ENCODE peak calls at places on chromosomes 7 and 10, in ten cellular contexts. One of them, this sample, is unnamed.
A peak's percentile ranks its signal among the peaks of the same experiment; 100 is the strongest.

GRCh38 chr10:89373916-89374711 is 3.7 kb upstream of the IFIT1B start:
- DNase-seq in astrocyte: peak; percentile 96
- DNase-seq in AG10803: peak; percentile 99
- DNase-seq in Calu3: peak; percentile 53
- DNase-seq in body of pancreas: peak; percentile 95
- DNase-seq in AG04450: no peak
- DNase-seq in tibial nerve: peak; percentile 84
- DNase-seq in hepatocyte: peak; percentile 69
- DNase-seq in cardiac muscle cell: no peak
- DNase-seq in psoas muscle: peak; percentile 86
- DNase-seq in this sample: no peak

GRCh38 chr10:49598986-49599385 is 11.1 kb upstream of the SLC18A3 start:
- DNase-seq in astrocyte: no peak
- DNase-seq in AG10803: no peak
- DNase-seq in Calu3: no peak
- DNase-seq in body of pancreas: no peak
- DNase-seq in AG04450: no peak
- DNase-seq in tibial nerve: no peak
- DNase-seq in hepatocyte: no peak
- DNase-seq in cardiac muscle cell: no peak
- DNase-seq in psoas muscle: no peak
- DNase-seq in this sample: peak; percentile 1

GRCh38 chr10:78850611-78851010 is 218.2 kb upstream of the ZMIZ1 start:
- DNase-seq in astrocyte: no peak
- DNase-seq in AG10803: no peak
- DNase-seq in Calu3: no peak
- DNase-seq in body of pancreas: no peak
- DNase-seq in AG04450: no peak
- DNase-seq in tibial nerve: no peak
- DNase-seq in hepatocyte: no peak
- DNase-seq in cardiac muscle cell: no peak
- DNase-seq in psoas muscle: no peak
- DNase-seq in this sample: no peak

GRCh38 chr10:51705774-51706173 is 6.4 kb upstream of the CSTF2T start:
- DNase-seq in astrocyte: no peak
- DNase-seq in AG10803: peak; percentile 60
- DNase-seq in Calu3: no peak
- DNase-seq in body of pancreas: no peak
- DNase-seq in AG04450: no peak
- DNase-seq in tibial nerve: no peak
- DNase-seq in hepatocyte: no peak
- DNase-seq in cardiac muscle cell: no peak
- DNase-seq in psoas muscle: no peak
- DNase-seq in this sample: no peak

GRCh38 chr7:128121731-128122576 is 90.7 kb upstream of the LRRC4 start:
- DNase-seq in astrocyte: no peak
- DNase-seq in AG10803: peak; percentile 16
- DNase-seq in Calu3: no peak
- DNase-seq in body of pancreas: no peak
- DNase-seq in AG04450: no peak
- DNase-seq in tibial nerve: no peak
- DNase-seq in hepatocyte: no peak
- DNase-seq in cardiac muscle cell: no peak
- DNase-seq in psoas muscle: peak; percentile 74
- DNase-seq in this sample: no peak

GRCh38 chr10:1127629-1128028 is 71.4 kb downstream of the WDR37 start:
- DNase-seq in astrocyte: no peak
- DNase-seq in AG10803: no peak
- DNase-seq in Calu3: no peak
- DNase-seq in body of pancreas: no peak
- DNase-seq in AG04450: no peak
- DNase-seq in tibial nerve: no peak
- DNase-seq in hepatocyte: no peak
- DNase-seq in cardiac muscle cell: no peak
- DNase-seq in psoas muscle: no peak
- DNase-seq in this sample: no peak

GRCh38 chr7:40659231-40659630 is 524.4 kb downstream of the SUGCT start:
- DNase-seq in astrocyte: no peak
- DNase-seq in AG10803: peak; percentile 68
- DNase-seq in Calu3: no peak
- DNase-seq in body of pancreas: no peak
- DNase-seq in AG04450: no peak
- DNase-seq in tibial nerve: no peak
- DNase-seq in hepatocyte: no peak
- DNase-seq in cardiac muscle cell: no peak
- DNase-seq in psoas muscle: no peak
- DNase-seq in this sample: no peak

GRCh38 chr10:66550351-66550750 is 375.5 kb upstream of the LRRTM3 start:
- DNase-seq in astrocyte: no peak
- DNase-seq in AG10803: no peak
- DNase-seq in Calu3: no peak
- DNase-seq in body of pancreas: no peak
- DNase-seq in AG04450: no peak
- DNase-seq in tibial nerve: no peak
- DNase-seq in hepatocyte: no peak
- DNase-seq in cardiac muscle cell: no peak
- DNase-seq in psoas muscle: no peak
- DNase-seq in this sample: no peak

GRCh38 chr10:109959571-109960145 is 36.3 kb upstream of the XPNPEP1 start:
- DNase-seq in astrocyte: no peak
- DNase-seq in AG10803: no peak
- DNase-seq in Calu3: no peak
- DNase-seq in body of pancreas: no peak
- DNase-seq in AG04450: no peak
- DNase-seq in tibial nerve: no peak
- DNase-seq in hepatocyte: no peak
- DNase-seq in cardiac muscle cell: no peak
- DNase-seq in psoas muscle: no peak
- DNase-seq in this sample: no peak

GRCh38 chr7:83359108-83359507 is 196.4 kb upstream of the PCLO start:
- DNase-seq in astrocyte: no peak
- DNase-seq in AG10803: no peak
- DNase-seq in Calu3: no peak
- DNase-seq in body of pancreas: no peak
- DNase-seq in AG04450: no peak
- DNase-seq in tibial nerve: no peak
- DNase-seq in hepatocyte: no peak
- DNase-seq in cardiac muscle cell: no peak
- DNase-seq in psoas muscle: no peak
- DNase-seq in this sample: no peak

GRCh38 chr7:111954474-111955311 is 251.5 kb downstream of the DOCK4 start:
- DNase-seq in astrocyte: no peak
- DNase-seq in AG10803: no peak
- DNase-seq in Calu3: no peak
- DNase-seq in body of pancreas: no peak
- DNase-seq in AG04450: no peak
- DNase-seq in tibial nerve: no peak
- DNase-seq in hepatocyte: no peak
- DNase-seq in cardiac muscle cell: no peak
- DNase-seq in psoas muscle: no peak
- DNase-seq in this sample: no peak

GRCh38 chr7:116953372-116953726 is at the start of gene ST7:
- DNase-seq in astrocyte: peak; percentile 60
- DNase-seq in AG10803: peak; percentile 63
- DNase-seq in Calu3: peak; percentile 66
- DNase-seq in body of pancreas: peak; percentile 75
- DNase-seq in AG04450: no peak
- DNase-seq in tibial nerve: no peak
- DNase-seq in hepatocyte: peak; percentile 82
- DNase-seq in cardiac muscle cell: peak; percentile 69
- DNase-seq in psoas muscle: peak; percentile 86
- DNase-seq in this sample: peak; percentile 66

GRCh38 chr7:69640925-69641594 is 42.8 kb downstream of the AUTS2 start:
- DNase-seq in astrocyte: no peak
- DNase-seq in AG10803: no peak
- DNase-seq in Calu3: no peak
- DNase-seq in body of pancreas: no peak
- DNase-seq in AG04450: no peak
- DNase-seq in tibial nerve: no peak
- DNase-seq in hepatocyte: no peak
- DNase-seq in cardiac muscle cell: no peak
- DNase-seq in psoas muscle: no peak
- DNase-seq in this sample: no peak

GRCh38 chr7:130909881-130910672 is 176.1 kb upstream of the KLF14 start:
- DNase-seq in astrocyte: peak; percentile 78
- DNase-seq in AG10803: no peak
- DNase-seq in Calu3: no peak
- DNase-seq in body of pancreas: no peak
- DNase-seq in AG04450: no peak
- DNase-seq in tibial nerve: no peak
- DNase-seq in hepatocyte: no peak
- DNase-seq in cardiac muscle cell: no peak
- DNase-seq in psoas muscle: no peak
- DNase-seq in this sample: no peak

GRCh38 chr7:106140406-106141173 is 28.5 kb upstream of the SYPL1 start:
- DNase-seq in astrocyte: no peak
- DNase-seq in AG10803: no peak
- DNase-seq in Calu3: no peak
- DNase-seq in body of pancreas: no peak
- DNase-seq in AG04450: no peak
- DNase-seq in tibial nerve: no peak
- DNase-seq in hepatocyte: no peak
- DNase-seq in cardiac muscle cell: no peak
- DNase-seq in psoas muscle: no peak
- DNase-seq in this sample: no peak

GRCh38 chr7:50781371-50781770 is 1.3 kb downstream of the GRB10 start:
- DNase-seq in astrocyte: no peak
- DNase-seq in AG10803: no peak
- DNase-seq in Calu3: no peak
- DNase-seq in body of pancreas: peak; percentile 62
- DNase-seq in AG04450: no peak
- DNase-seq in tibial nerve: no peak
- DNase-seq in hepatocyte: no peak
- DNase-seq in cardiac muscle cell: no peak
- DNase-seq in psoas muscle: no peak
- DNase-seq in this sample: no peak

GRCh38 chr10:7788640-7789335 is 811 bp downstream of the ATP5F1C start:
- DNase-seq in astrocyte: no peak
- DNase-seq in AG10803: no peak
- DNase-seq in Calu3: peak; percentile 20
- DNase-seq in body of pancreas: peak; percentile 26
- DNase-seq in AG04450: no peak
- DNase-seq in tibial nerve: no peak
- DNase-seq in hepatocyte: peak; percentile 38
- DNase-seq in cardiac muscle cell: peak; percentile 52
- DNase-seq in psoas muscle: no peak
- DNase-seq in this sample: no peak

GRCh38 chr7:143434660-143435059 is 8.6 kb upstream of the TAS2R60 start:
- DNase-seq in astrocyte: no peak
- DNase-seq in AG10803: peak; percentile 85
- DNase-seq in Calu3: peak; percentile 49
- DNase-seq in body of pancreas: peak; percentile 23
- DNase-seq in AG04450: no peak
- DNase-seq in tibial nerve: no peak
- DNase-seq in hepatocyte: no peak
- DNase-seq in cardiac muscle cell: no peak
- DNase-seq in psoas muscle: peak; percentile 77
- DNase-seq in this sample: no peak

GRCh38 chr10:27783660-27784059 is 38.0 kb upstream of the MKX start:
- DNase-seq in astrocyte: peak; percentile 51
- DNase-seq in AG10803: peak; percentile 43
- DNase-seq in Calu3: peak; percentile 59
- DNase-seq in body of pancreas: no peak
- DNase-seq in AG04450: peak; percentile 11
- DNase-seq in tibial nerve: no peak
- DNase-seq in hepatocyte: peak; percentile 36
- DNase-seq in cardiac muscle cell: peak; percentile 34
- DNase-seq in psoas muscle: no peak
- DNase-seq in this sample: no peak
- TF ChIP-seq CTCF in astrocyte: peak; percentile 57
- TF ChIP-seq CTCF in AG10803: peak; percentile 51
- TF ChIP-seq CTCF in Calu3: peak; percentile 40
- TF ChIP-seq CTCF in body of pancreas: peak; percentile 19
- TF ChIP-seq CTCF in AG04450: peak; percentile 60
- TF ChIP-seq CTCF in tibial nerve: peak; percentile 9
- TF ChIP-seq CTCF in hepatocyte: peak; percentile 38
- TF ChIP-seq CTCF in cardiac muscle cell: no peak
- TF ChIP-seq CTCF in psoas muscle: peak; percentile 11
- TF ChIP-seq CTCF in this sample: no peak

DNA sequence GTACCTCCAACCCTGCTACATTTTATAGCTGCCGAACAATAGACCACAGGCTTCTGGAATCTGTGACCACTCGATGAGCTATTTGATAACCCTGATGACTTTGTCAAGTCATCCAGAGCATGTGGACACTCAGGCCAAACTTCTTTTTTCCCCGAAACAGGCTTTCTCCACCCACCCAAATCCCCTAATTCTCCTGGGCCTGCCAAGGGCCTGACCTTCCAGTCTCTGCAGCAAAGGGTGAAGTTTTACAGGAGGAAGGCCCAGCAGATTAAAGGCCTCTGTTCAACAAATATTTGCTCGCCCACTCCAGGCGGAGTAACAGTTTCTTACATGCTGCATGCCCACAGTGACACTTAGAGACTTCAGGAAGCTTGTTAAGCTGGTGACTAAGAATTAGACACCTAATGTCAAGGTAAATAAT is 2.0 kb downstream of the JCAD start:
- DNase-seq in astrocyte: peak; percentile 29
- DNase-seq in AG10803: peak; percentile 47
- DNase-seq in Calu3: no peak
- DNase-seq in body of pancreas: no peak
- DNase-seq in AG04450: no peak
- DNase-seq in tibial nerve: no peak
- DNase-seq in hepatocyte: no peak
- DNase-seq in cardiac muscle cell: no peak
- DNase-seq in psoas muscle: no peak
- DNase-seq in this sample: no peak
- TF ChIP-seq CTCF in astrocyte: no peak
- TF ChIP-seq CTCF in AG10803: no peak
- TF ChIP-seq CTCF in Calu3: no peak
- TF ChIP-seq CTCF in body of pancreas: no peak
- TF ChIP-seq CTCF in AG04450: no peak
- TF ChIP-seq CTCF in tibial nerve: no peak
- TF ChIP-seq CTCF in hepatocyte: no peak
- TF ChIP-seq CTCF in cardiac muscle cell: no peak
- TF ChIP-seq CTCF in psoas muscle: no peak
- TF ChIP-seq CTCF in this sample: no peak

GRCh38 chr7:140005754-140006503 is 56.8 kb downstream of the PARP12 start:
- DNase-seq in astrocyte: no peak
- DNase-seq in AG10803: peak; percentile 18
- DNase-seq in Calu3: peak; percentile 59
- DNase-seq in body of pancreas: no peak
- DNase-seq in AG04450: no peak
- DNase-seq in tibial nerve: no peak
- DNase-seq in hepatocyte: peak; percentile 66
- DNase-seq in cardiac muscle cell: peak; percentile 65
- DNase-seq in psoas muscle: no peak
- DNase-seq in this sample: no peak
- TF ChIP-seq CTCF in astrocyte: peak; percentile 12
- TF ChIP-seq CTCF in AG10803: peak; percentile 41
- TF ChIP-seq CTCF in Calu3: peak; percentile 38
- TF ChIP-seq CTCF in body of pancreas: no peak
- TF ChIP-seq CTCF in AG04450: peak; percentile 44
- TF ChIP-seq CTCF in tibial nerve: no peak
- TF ChIP-seq CTCF in hepatocyte: peak; percentile 40
- TF ChIP-seq CTCF in cardiac muscle cell: peak; percentile 69
- TF ChIP-seq CTCF in psoas muscle: peak; percentile 18
- TF ChIP-seq CTCF in this sample: no peak

DNA sequence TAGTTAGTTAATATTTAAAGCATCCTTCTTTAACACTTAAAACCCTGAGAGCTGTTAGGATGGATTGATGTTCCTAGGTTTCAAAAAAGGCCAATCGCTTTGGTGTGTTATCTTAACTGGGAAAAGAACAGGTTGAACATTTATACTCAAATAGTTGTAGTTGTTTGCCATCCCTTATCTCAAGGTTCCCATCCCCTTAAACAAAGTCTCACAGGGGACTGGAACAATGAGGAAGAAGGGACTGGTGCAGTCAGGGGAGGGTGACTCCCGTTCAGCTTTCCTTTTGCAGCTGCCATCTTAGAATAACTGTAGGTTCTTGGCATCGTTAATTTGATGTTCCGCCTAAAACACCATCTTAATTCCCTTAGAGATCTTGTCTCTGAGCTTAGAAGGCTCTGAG is 2.6 kb upstream of the KBTBD2 start:
- DNase-seq in astrocyte: no peak
- DNase-seq in AG10803: no peak
- DNase-seq in Calu3: no peak
- DNase-seq in body of pancreas: no peak
- DNase-seq in AG04450: no peak
- DNase-seq in tibial nerve: no peak
- DNase-seq in hepatocyte: no peak
- DNase-seq in cardiac muscle cell: no peak
- DNase-seq in psoas muscle: no peak
- DNase-seq in this sample: no peak
- TF ChIP-seq CTCF in astrocyte: no peak
- TF ChIP-seq CTCF in AG10803: no peak
- TF ChIP-seq CTCF in Calu3: no peak
- TF ChIP-seq CTCF in body of pancreas: no peak
- TF ChIP-seq CTCF in AG04450: no peak
- TF ChIP-seq CTCF in tibial nerve: no peak
- TF ChIP-seq CTCF in hepatocyte: no peak
- TF ChIP-seq CTCF in cardiac muscle cell: no peak
- TF ChIP-seq CTCF in psoas muscle: no peak
- TF ChIP-seq CTCF in this sample: no peak

This sample was measured in GM10248.